ENCODE peak calls at places on chromosomes 12 and 14, in eight cellular contexts. V is iris pigment epithelial cell; H is stimulated activated naive CD8-positive, alpha-beta T cell treated with anti-CD3 and anti-CD28 coated beads, Interleukin-15, amount 100 ng/mL, for 72 hours; T is G401; N is progenitor cell of endocrine pancreas; R is astrocyte of the cerebellum; W is EH; E is HCT116. G is an unnamed sample.

GRCh38 chr12:115473257-115473956 is 789.4 kb upstream of the TBX3 start:
- DNase-seq in V (no peak), H (no peak), T (no peak), N (no peak), R (no peak), W (no peak), E (no peak), G (no peak)

GRCh38 chr12:132319991-132320570 is 9.3 kb downstream of the GALNT9 start:
- DNase-seq in V (no peak), H (no peak), T (peak; percentile 84), N (no peak), R (no peak), W (no peak), E (no peak), G (no peak)

GRCh38 chr12:78671295-78671694 is 193.3 kb upstream of the SYT1 start:
- DNase-seq in V (peak; percentile 96), H (no peak), T (no peak), N (no peak), R (peak; percentile 75), W (peak; percentile 74), E (no peak), G (peak; percentile 92)

GRCh38 chr12:123714302-123714627 is 2.1 kb downstream of the ATP6V0A2 start:
- DNase-seq in V (no peak), H (peak; percentile 56), T (no peak), N (no peak), R (no peak), W (no peak), E (no peak), G (no peak)

GRCh38 chr12:39830862-39831520 is 211.4 kb upstream of the ABCD2 start:
- DNase-seq in V (no peak), H (no peak), T (no peak), N (no peak), R (no peak), W (no peak), E (no peak), G (no peak)

GRCh38 chr12:14961466-14962155 is at the start of gene ARHGDIB:
- DNase-seq in V (peak; percentile 44), H (peak; percentile 89), T (no peak), N (no peak), R (no peak), W (peak; percentile 71), E (no peak), G (no peak)

GRCh38 chr12:108828774-108829173 is 28.6 kb downstream of the SSH1 start:
- DNase-seq in V (peak; percentile 94), H (no peak), T (no peak), N (no peak), R (no peak), W (peak; percentile 74), E (peak; percentile 75), G (peak; percentile 46)

GRCh38 chr14:79299162-79299561 is 912.1 kb downstream of the DIO2 start:
- DNase-seq in V (no peak), H (no peak), T (no peak), N (no peak), R (no peak), W (no peak), E (no peak), G (no peak)

GRCh38 chr14:30883508-30884294 is 9.3 kb downstream of the COCH start:
- DNase-seq in V (peak; percentile 45), H (no peak), T (no peak), N (no peak), R (no peak), W (no peak), E (no peak), G (no peak)

GRCh38 chr12:103462675-103463074 is 33.1 kb downstream of the C12orf42 start:
- DNase-seq in V (no peak), H (no peak), T (no peak), N (no peak), R (no peak), W (no peak), E (no peak), G (no peak)

GRCh38 chr14:100740196-100740825 is 13.6 kb downstream of the DLK1 start:
- DNase-seq in V (no peak), H (no peak), T (no peak), N (no peak), R (no peak), W (no peak), E (no peak), G (no peak)

GRCh38 chr14:73055251-73055650 is 3.1 kb upstream of the RBM25 start:
- DNase-seq in V (no peak), H (no peak), T (no peak), N (no peak), R (no peak), W (no peak), E (no peak), G (no peak)